ENCODE peak calls at places on chromosome 12, in four cellular contexts. L is PC-3, S is HCT116, U is OCI-LY7. R is an unnamed sample. For H3K9me2 and H3K9me3, the result is how much of the 10 kb centered on the place peaks cover.

GRCh38 chr12:107461222-107461980 is 224.2 kb upstream of the PWP1 start:
- DNase-seq in L (peak), S (no peak), U (no peak), R (peak)

GRCh38 chr12:77584860-77585259 is 245.8 kb upstream of the NAV3 start:
- DNase-seq in L (no peak), S (no peak), U (no peak), R (no peak)

GRCh38 chr12:29376118-29376517 is 4.9 kb downstream of the ERGIC2 start:
- DNase-seq in U (no peak), S (no peak), L (no peak), R (no peak)

GRCh38 chr12:75556306-75556899 is 45.0 kb upstream of the KRR1 start:
- DNase-seq in S (no peak), L (peak), U (no peak), R (no peak)

GRCh38 chr12:113174461-113175384 is 10.6 kb downstream of the DDX54 start:
- DNase-seq in S (no peak), U (peak), L (peak), R (peak)

GRCh38 chr12:29591140-29592020 is 93.9 kb upstream of the OVCH1 start:
- DNase-seq in S (no peak), U (no peak), L (no peak), R (peak)

GRCh38 chr12:3432176-3432742 is 58.7 kb upstream of the PRMT8 start:
- DNase-seq in S (no peak), U (peak), L (no peak), R (no peak)

GRCh38 chr12:45833401-45833800 is 103.9 kb downstream of the ARID2 start:
- DNase-seq in S (no peak), U (no peak), L (no peak), R (peak)

GRCh38 chr12:96241484-96242256 is 47.5 kb downstream of the ELK3 start:
- DNase-seq in U (no peak), L (no peak), S (no peak), R (peak)

GRCh38 chr12:93186131-93186530 is 191.6 kb upstream of the NUDT4 start:
- DNase-seq in L (no peak), U (no peak), S (no peak), R (no peak)

GRCh38 chr12:48716493-48717251 is at the start of gene CCNT1:
- DNase-seq in S (peak), L (peak), U (peak), R (peak)

GRCh38 chr12:115470977-115471376 is 787.0 kb upstream of the TBX3 start:
- DNase-seq in U (no peak), S (no peak), L (no peak), R (no peak)

GRCh38 chr12:62361048-62361447 is 100.8 kb downstream of the USP15 start:
- DNase-seq in U (no peak), S (no peak), L (no peak), R (no peak)

GRCh38 chr12:51621155-51621922 is 30.3 kb downstream of the SCN8A start:
- DNase-seq in U (no peak), S (no peak), L (peak), R (no peak)

GRCh38 chr12:111546758-111547383 is 52.2 kb downstream of the ATXN2 start:
- DNase-seq in U (no peak), S (no peak), L (no peak), R (no peak)

GRCh38 chr12:86456241-86456640 is 200.1 kb upstream of the MGAT4C start:
- DNase-seq in S (no peak), L (peak), U (no peak), R (no peak)

GRCh38 chr12:53728206-53728605 is 954 bp upstream of the CALCOCO1 start:
- DNase-seq in S (no peak), U (no peak), L (no peak), R (no peak)

GRCh38 chr12:72313757-72314270 is 41.6 kb downstream of the TRHDE start:
- DNase-seq in S (no peak), U (no peak), L (peak), R (peak)

GRCh38 chr12:6452908-6453630 is 1.2 kb downstream of the TAPBPL start:
- DNase-seq in S (no peak), L (no peak), U (no peak), R (no peak)

GRCh38 chr12:87670448-87670847 is 358.8 kb downstream of the C12orf50 start:
- DNase-seq in L (no peak), U (no peak), S (no peak), R (no peak)

GRCh38 chr12:3436496-3437060 is 54.4 kb upstream of the PRMT8 start:
- DNase-seq in U (no peak), S (no peak), L (peak), R (no peak)

GRCh38 chr12:116832353-116832752 is 48.9 kb downstream of the HRK start:
- DNase-seq in U (no peak), L (no peak), S (no peak), R (no peak)

GRCh38 chr12:6822461-6823135 is 977 bp downstream of the GPR162 start:
- DNase-seq in S (no peak), L (no peak), U (no peak), R (peak)

GRCh38 chr12:119020377-119021360 is 39.3 kb downstream of the SRRM4 start:
- DNase-seq in S (peak), L (peak), U (peak), R (peak)

GRCh38 chr12:66763453-66763852 is 84.6 kb upstream of the GRIP1 start:
- DNase-seq in L (no peak), U (no peak), S (no peak), R (no peak)

GRCh38 chr12:13135336-13136178 is 32.1 kb upstream of the GSG1 start:
- DNase-seq in S (peak), L (peak), U (no peak), R (peak)

GRCh38 chr12:26195641-26196423 is 459 bp downstream of the SSPN start:
- DNase-seq in U (no peak), L (peak), S (no peak), R (peak)
- H3K4me3 ChIP-seq in U (no peak), L (peak), S (no peak), R (peak)

DNA sequence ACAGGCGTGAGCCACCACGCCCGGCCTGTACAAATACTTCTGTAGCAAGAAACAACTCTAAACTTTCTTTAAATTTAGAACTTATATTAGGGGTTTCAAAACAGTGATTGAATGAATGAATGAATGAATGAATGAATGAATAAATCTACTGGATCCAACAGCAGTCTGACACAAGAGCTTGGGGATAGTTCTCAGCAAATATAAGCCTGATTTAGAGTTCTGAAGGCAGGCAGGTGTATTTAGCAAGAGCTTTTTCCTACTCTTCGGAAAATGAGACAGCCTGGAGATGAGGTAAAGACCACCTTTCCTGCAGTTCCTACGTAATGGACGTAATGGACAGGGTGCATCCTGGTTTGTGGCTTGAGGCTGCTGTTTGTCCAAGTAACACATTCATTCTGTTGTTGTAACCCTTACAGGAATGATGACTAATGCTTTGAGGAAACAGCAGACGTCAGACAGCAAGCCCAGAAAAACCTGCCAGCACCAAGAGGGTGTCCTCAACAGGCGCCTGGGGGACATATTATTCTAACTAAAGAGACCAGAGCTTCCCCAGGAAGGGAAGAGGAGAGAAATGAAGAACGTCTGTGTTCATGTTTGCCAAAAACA is 277.4 kb upstream of the SOX5 start:
- DNase-seq in U (no peak), S (no peak), L (peak), R (peak)
- H3K9me2 ChIP-seq in U (under half), S (under half), L (under half), R (under half)

DNA sequence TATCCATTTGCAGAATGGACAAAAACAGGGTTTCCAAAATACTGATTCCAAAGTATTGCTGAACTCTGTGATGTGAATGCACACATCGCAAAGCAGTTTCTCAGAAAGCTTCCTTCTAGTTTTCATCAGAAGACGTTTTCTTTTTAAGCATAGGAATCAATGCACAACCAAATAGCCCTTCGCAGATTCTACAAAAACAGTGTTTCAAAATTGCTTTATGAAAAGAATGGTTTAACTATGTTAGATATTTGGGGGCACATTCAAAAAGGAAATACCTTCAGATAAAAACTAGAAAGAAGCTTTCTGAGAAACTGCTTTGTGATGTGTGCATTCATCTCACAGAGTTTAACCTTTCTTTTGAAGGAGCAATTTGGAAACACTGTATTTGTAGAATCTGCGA is 569.7 kb downstream of the ALG10 start:
- DNase-seq in L (no peak), U (no peak), S (no peak), R (no peak)
- H3K9me3 ChIP-seq in L (half or more), U (half or more), S (under half), R (under half)

DNA sequence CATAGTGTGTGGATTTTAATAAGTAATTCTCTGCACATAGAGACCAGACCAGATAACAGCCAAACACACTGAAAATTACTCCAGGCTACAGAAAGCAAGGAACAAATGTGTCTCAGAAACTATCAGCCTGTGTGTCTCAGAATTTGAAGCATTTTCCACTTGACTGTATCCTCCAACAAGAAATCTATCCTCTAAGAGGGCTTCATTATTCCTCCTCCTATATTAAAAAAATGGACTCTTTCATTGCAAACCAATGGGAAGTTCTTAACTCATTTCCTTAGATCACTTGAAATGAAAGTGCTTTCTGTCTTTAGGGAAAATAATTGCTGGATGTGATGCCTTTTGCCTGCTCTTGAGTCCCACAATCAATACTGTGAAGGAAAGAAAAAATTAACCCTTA is 2.3 kb downstream of the ST8SIA1 start:
- DNase-seq in L (no peak), S (no peak), U (no peak), R (no peak)
- H3K4me3 ChIP-seq in L (no peak), S (no peak), U (no peak), R (no peak)

DNA sequence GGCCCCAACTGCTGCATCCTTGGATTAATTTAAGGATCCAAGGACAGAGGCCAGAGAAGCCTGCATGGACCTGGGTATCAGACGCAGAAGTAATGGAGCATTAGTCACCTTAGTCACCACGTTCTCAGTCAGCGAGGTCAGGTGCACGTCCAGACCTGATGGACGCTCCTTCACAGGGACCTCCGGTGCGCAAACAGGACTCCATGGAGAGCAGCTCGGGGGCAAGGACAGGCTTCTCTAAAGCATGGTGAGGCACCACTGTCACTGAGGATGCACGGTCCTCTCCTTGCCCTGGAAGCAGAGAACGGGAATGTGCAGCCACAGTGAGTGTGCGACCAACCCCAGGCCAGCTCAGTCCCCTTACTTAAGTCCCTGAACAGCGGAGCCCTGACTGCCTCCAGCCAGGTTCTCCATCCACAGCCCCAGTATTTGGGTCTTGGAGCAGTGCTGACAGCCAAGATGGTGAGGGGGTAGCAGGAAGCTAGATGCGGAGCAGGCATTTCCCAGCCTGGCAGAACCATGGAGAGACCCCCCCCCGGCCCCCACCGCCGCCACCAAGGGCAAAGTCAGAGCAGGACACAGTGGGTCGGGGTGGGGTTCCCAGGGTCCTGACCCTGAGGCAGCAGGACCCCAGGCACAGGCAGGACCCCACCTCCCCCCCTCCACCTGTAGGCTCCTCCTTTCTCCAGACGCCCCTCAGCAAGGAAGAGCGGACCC is 253.4 kb upstream of the SFSWAP start:
- DNase-seq in L (no peak), U (no peak), S (no peak), R (no peak)
- H3K9me2 ChIP-seq in L (under half), U (under half), S (under half), R (under half)

GRCh38 chr12:131369094-131369845 is 341.6 kb upstream of the SFSWAP start:
- DNase-seq in U (no peak), L (no peak), S (no peak), R (no peak)

GRCh38 chr12:131370321-131370720 is 340.6 kb upstream of the SFSWAP start:
- DNase-seq in S (no peak), L (no peak), U (no peak), R (no peak)

GRCh38 chr12:131366261-131366871 is 344.5 kb upstream of the SFSWAP start:
- DNase-seq in U (no peak), S (no peak), L (no peak), R (no peak)

GRCh38 chr12:131365821-131366260 is 345.0 kb upstream of the SFSWAP start:
- DNase-seq in U (no peak), L (no peak), S (no peak), R (no peak)

GRCh38 chr12:131368073-131369071 is 342.5 kb upstream of the SFSWAP start:
- DNase-seq in L (no peak), U (no peak), S (no peak), R (no peak)
- H3K9me3 ChIP-seq in L (under half), U (under half), S (under half), R (under half)

GRCh38 chr12:32455607-32456063 is 56.3 kb downstream of the FGD4 start:
- DNase-seq in U (peak), L (peak), S (peak), R (peak)
- H3K4me3 ChIP-seq in U (peak), L (peak), S (peak), R (peak)